ENCODE peak calls at places on chromosomes 3 and 15, in six cellular contexts. X is choroid plexus epithelial cell, Q is IMR-90, I is lower leg skin, M is bronchial epithelial cell, W is HepG2. U is an unnamed sample.

GRCh38 chr3:161851941-161852566 is 355.4 kb downstream of the OTOL1 start:
- DNase-seq in X (peak; percentile 70), Q (peak; percentile 27), I (peak; percentile 15), M (peak; percentile 33), W (peak; percentile 36), U (no peak)

GRCh38 chr15:90059208-90059985 is 42.9 kb downstream of the IDH2 start:
- DNase-seq in X (peak; percentile 75), Q (no peak), I (peak; percentile 74), M (peak; percentile 33), W (peak; percentile 31), U (peak; percentile 85)

GRCh38 chr3:195893121-195893449 is 15.3 kb downstream of the TNK2 start:
- DNase-seq in X (no peak), Q (no peak), I (no peak), M (no peak), W (no peak), U (no peak)

GRCh38 chr3:184289426-184289938 is 9.6 kb upstream of the PSMD2 start:
- DNase-seq in X (peak; percentile 67), Q (peak; percentile 38), I (no peak), M (peak; percentile 55), W (no peak), U (peak; percentile 30)

GRCh38 chr15:58840048-58840447 is 68.9 kb downstream of the MINDY2 start:
- DNase-seq in X (peak; percentile 44), Q (no peak), I (no peak), M (no peak), W (no peak), U (no peak)

GRCh38 chr3:108103971-108104797 is 13.4 kb upstream of the CD47 start:
- DNase-seq in X (peak; percentile 41), Q (peak; percentile 52), I (no peak), M (no peak), W (no peak), U (no peak)

GRCh38 chr3:144810150-144810549 is 838.5 kb downstream of the DIPK2A start:
- DNase-seq in X (no peak), Q (no peak), I (no peak), M (peak; percentile 4), W (no peak), U (no peak)

GRCh38 chr3:139953131-139953910 is 18.3 kb downstream of the CLSTN2 start:
- DNase-seq in X (no peak), Q (no peak), I (no peak), M (peak; percentile 91), W (no peak), U (no peak)

GRCh38 chr3:94004301-94004910 is 24.0 kb downstream of the STX19 start:
- DNase-seq in X (peak; percentile 85), Q (peak; percentile 82), I (no peak), M (peak; percentile 59), W (peak; percentile 60), U (no peak)

GRCh38 chr15:91448245-91448644 is 348.2 kb downstream of the SV2B start:
- DNase-seq in X (no peak), Q (no peak), I (no peak), M (no peak), W (no peak), U (no peak)

GRCh38 chr15:64693134-64693533 is 82.3 kb downstream of the RBPMS2 start:
- DNase-seq in X (peak; percentile 95), Q (peak; percentile 95), I (no peak), M (peak; percentile 52), W (peak; percentile 78), U (no peak)

DNA sequence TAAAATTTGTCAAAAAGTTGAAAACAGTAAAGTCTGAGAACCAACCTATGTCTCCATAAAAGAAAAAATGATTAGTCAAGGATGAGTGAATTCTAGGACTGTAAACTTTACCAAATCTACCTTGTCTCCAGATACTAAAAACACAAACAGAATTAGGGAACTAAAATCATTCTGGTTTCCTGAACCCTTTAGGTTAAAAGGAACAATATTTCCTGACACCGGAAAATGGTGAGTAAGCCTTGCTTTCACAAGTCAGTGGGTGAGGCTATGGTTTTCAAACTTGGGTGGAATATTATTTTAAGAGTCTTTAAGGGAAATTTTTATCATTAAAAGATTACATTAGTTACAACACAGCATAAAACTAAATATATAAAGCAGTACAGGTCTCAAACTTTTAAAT is 2.4 kb downstream of the SLC12A6 start:
- DNase-seq in X (peak; percentile 57), Q (no peak), I (no peak), M (peak; percentile 63), W (no peak), U (no peak)
- TF ChIP-seq CTCF in X (no peak), Q (no peak), I (no peak), M (no peak), W (no peak), U (no peak)

DNA sequence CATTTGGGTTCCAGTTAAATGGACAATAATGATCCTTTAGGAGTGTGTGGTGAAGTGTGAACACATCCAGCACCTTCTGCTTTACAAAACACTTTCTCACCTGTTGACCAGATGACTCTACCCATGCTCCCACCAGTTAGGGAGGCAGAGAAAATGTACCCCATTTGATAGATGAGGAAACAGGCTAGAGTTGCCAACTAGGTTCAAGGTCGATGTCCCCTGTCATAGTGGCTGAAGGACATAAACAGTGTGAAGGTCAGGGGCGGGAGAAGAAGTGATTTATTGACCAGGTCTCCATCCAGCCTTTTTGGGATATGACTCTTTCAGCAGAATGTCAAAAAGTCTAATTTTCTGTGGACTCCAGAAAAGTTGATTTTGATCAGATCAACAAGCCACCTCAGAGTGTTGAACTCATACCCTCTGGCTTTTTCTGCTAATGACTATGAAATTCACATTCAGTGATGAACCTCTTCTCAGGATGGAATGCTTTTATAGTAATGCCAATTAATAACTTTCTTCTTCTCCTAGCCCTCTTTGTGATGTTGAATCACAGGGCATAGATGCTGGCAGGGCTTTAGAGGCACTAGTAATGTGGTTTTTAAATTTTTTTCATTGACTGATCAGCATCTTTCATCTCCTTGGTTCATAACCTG is 57.5 kb downstream of the CPN2 start:
- DNase-seq in X (no peak), Q (no peak), I (no peak), M (no peak), W (no peak), U (no peak)
- TF ChIP-seq CTCF in X (no peak), Q (no peak), I (no peak), M (no peak), W (no peak), U (no peak)

GRCh38 chr3:40588406-40588805 is 63.6 kb downstream of the ZNF621 start:
- DNase-seq in X (peak; percentile 17), Q (no peak), I (no peak), M (peak; percentile 48), W (peak; percentile 10), U (no peak)
- TF ChIP-seq CTCF in X (peak; percentile 25), Q (no peak), I (no peak), M (peak; percentile 56), W (peak; percentile 59), U (no peak)

GRCh38 chr3:98612996-98613517 is 19.6 kb upstream of the CPOX start:
- DNase-seq in X (no peak), Q (no peak), I (peak; percentile 20), M (no peak), W (no peak), U (no peak)

GRCh38 chr3:98617841-98618240 is 24.4 kb upstream of the CPOX start:
- DNase-seq in X (no peak), Q (no peak), I (no peak), M (no peak), W (no peak), U (no peak)

GRCh38 chr3:98608029-98608428 is 14.6 kb upstream of the CPOX start:
- DNase-seq in X (no peak), Q (no peak), I (no peak), M (no peak), W (no peak), U (no peak)

GRCh38 chr3:98613616-98614015 is 20.2 kb upstream of the CPOX start:
- DNase-seq in X (peak; percentile 86), Q (peak; percentile 29), I (no peak), M (no peak), W (no peak), U (no peak)

GRCh38 chr3:98612587-98612986 is 19.2 kb upstream of the CPOX start:
- DNase-seq in X (no peak), Q (no peak), I (peak; percentile 63), M (no peak), W (peak; percentile 43), U (no peak)
- TF ChIP-seq CTCF in X (peak; percentile 9), Q (no peak), I (no peak), M (no peak), W (peak; percentile 67), U (no peak)

DNA sequence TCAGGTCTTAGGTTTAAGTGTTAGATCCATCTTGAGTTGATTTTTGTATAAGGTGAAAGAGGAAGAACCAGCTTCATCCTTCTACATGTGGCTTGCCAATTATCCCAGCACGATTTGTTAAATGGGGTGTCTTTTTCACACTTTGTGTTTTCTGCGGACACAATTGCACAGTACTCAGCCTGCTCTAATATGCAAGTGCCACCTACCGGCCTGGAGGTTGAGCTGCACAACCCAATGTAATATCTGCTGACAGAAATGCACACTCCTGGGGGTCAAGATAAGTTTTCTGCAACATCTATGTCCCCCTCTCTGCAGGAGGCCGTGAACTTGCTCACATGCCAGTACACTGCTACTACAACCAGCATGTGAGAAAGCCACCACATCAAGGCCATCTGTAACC is 791.9 kb upstream of the ROBO1 start:
- DNase-seq in X (no peak), Q (no peak), I (no peak), M (no peak), W (peak; percentile 3), U (no peak)
- TF ChIP-seq CTCF in X (no peak), Q (no peak), I (no peak), M (no peak), W (peak; percentile 46), U (no peak)

GRCh38 chr15:98582900-98583554 is 65.3 kb upstream of the IGF1R start:
- DNase-seq in X (no peak), Q (no peak), I (no peak), M (no peak), W (no peak), U (no peak)

GRCh38 chr15:98580577-98580976 is 67.8 kb upstream of the IGF1R start:
- DNase-seq in X (no peak), Q (no peak), I (no peak), M (no peak), W (no peak), U (no peak)

GRCh38 chr15:98586066-98586465 is 62.3 kb upstream of the IGF1R start:
- DNase-seq in X (no peak), Q (no peak), I (no peak), M (no peak), W (no peak), U (no peak)

GRCh38 chr15:98583758-98584157 is 64.6 kb upstream of the IGF1R start:
- DNase-seq in X (no peak), Q (no peak), I (no peak), M (no peak), W (no peak), U (no peak)

DNA sequence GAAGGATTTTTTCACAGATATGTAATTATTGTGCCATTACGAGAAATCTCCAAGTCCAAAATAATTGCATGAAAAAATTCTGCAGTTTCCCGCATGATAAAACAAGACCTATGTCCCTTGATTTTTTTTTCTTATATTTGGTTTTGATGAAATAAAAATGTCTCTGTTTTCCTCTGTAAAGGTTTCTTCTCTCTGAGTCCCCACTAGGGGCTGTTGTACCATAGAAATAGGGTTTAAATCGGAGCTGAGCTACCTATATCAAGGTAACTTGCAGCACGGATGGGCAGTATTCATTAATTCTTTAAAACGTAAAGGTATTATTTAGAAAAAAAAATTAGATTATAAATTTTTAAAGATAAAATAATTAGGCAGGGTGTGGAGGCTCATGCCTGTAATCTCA is 66.6 kb upstream of the IGF1R start:
- DNase-seq in X (no peak), Q (no peak), I (no peak), M (peak; percentile 24), W (no peak), U (no peak)
- TF ChIP-seq CTCF in X (no peak), Q (no peak), I (no peak), M (no peak), W (no peak), U (no peak)

U was measured in activated B cell treated with CpG ODN at 0.5 μM for 24 hours.